ENCODE peak calls at places on chromosomes 3 and 15, in ten cellular contexts. Q is astrocyte of the cerebellum, I is A172, A is T-helper 2 cell, C is hypothalamus, P is Kasumi-1, Y is dorsolateral prefrontal cortex, R is fibroblast of mammary gland, M is GM13976, T is HT1080. S is an unnamed sample.

GRCh38 chr3:172591876-172592771 is 68.9 kb upstream of the TNFSF10 start:
- DNase-seq in Q (no peak), I (peak), A (peak), C (no peak), P (no peak), Y (no peak), R (no peak), M (peak), T (peak), S (no peak)

GRCh38 chr3:152026033-152026556 is 152.7 kb downstream of the SUCNR1 start:
- DNase-seq in Q (peak), I (peak), A (no peak), C (no peak), P (peak), Y (no peak), R (peak), M (no peak), T (peak), S (peak)

GRCh38 chr3:78728406-78729145 is 1039.2 kb downstream of the ROBO1 start:
- DNase-seq in Q (peak), I (no peak), A (no peak), C (peak), P (no peak), Y (peak), R (peak), M (no peak), T (no peak), S (no peak)

GRCh38 chr3:129439381-129439816 is 349 bp downstream of the MBD4 start:
- DNase-seq in Q (no peak), I (no peak), A (no peak), C (no peak), P (peak), Y (no peak), R (no peak), M (peak), T (no peak), S (no peak)

GRCh38 chr3:123799544-123800351 is 84.4 kb downstream of the MYLK start:
- DNase-seq in Q (peak), I (no peak), A (no peak), C (no peak), P (no peak), Y (no peak), R (peak), M (no peak), T (peak), S (no peak)

GRCh38 chr3:66693461-66693912 is 192.7 kb upstream of the LRIG1 start:
- DNase-seq in Q (peak), I (no peak), A (no peak), C (no peak), P (no peak), Y (no peak), R (peak), M (no peak), T (no peak), S (no peak)

GRCh38 chr15:80991446-80991845 is 1.8 kb upstream of the MESD start:
- DNase-seq in Q (no peak), I (no peak), A (no peak), C (peak), P (peak), Y (peak), R (peak), M (no peak), T (no peak), S (no peak)

GRCh38 chr15:29208352-29208751 is 61.3 kb downstream of the NSMCE3 start:
- DNase-seq in Q (no peak), I (no peak), A (no peak), C (no peak), P (peak), Y (no peak), R (no peak), M (no peak), T (peak), S (no peak)

GRCh38 chr3:178669046-178669445 is 132.8 kb downstream of the KCNMB2 start:
- DNase-seq in Q (no peak), I (no peak), A (no peak), C (no peak), P (no peak), Y (no peak), R (no peak), M (no peak), T (no peak), S (no peak)

GRCh38 chr15:65910341-65910740 is 41.0 kb downstream of the RAB11A start:
- DNase-seq in Q (no peak), I (no peak), A (no peak), C (no peak), P (no peak), Y (no peak), R (no peak), M (no peak), T (no peak), S (no peak)

GRCh38 chr3:155390361-155390760 is 96.9 kb upstream of the STRIT1 start:
- DNase-seq in Q (no peak), I (no peak), A (no peak), C (no peak), P (no peak), Y (no peak), R (no peak), M (no peak), T (no peak), S (no peak)

GRCh38 chr3:65534825-65535224 is 503.9 kb downstream of the MAGI1 start:
- DNase-seq in Q (no peak), I (no peak), A (no peak), C (no peak), P (no peak), Y (no peak), R (no peak), M (no peak), T (no peak), S (no peak)

GRCh38 chr3:128279594-128279880 is 126.3 kb downstream of the EEFSEC start:
- DNase-seq in Q (no peak), I (no peak), A (no peak), C (no peak), P (no peak), Y (no peak), R (no peak), M (no peak), T (no peak), S (no peak)

GRCh38 chr15:85284497-85284896 is 95.9 kb upstream of the AKAP13 start:
- DNase-seq in Q (no peak), I (no peak), A (no peak), C (no peak), P (no peak), Y (no peak), R (no peak), M (no peak), T (no peak), S (no peak)

GRCh38 chr15:71725215-71725955 is 85.0 kb upstream of the NR2E3 start:
- DNase-seq in Q (no peak), I (peak), A (no peak), C (no peak), P (no peak), Y (no peak), R (peak), M (no peak), T (peak), S (no peak)

GRCh38 chr3:164390046-164390445 is 688.2 kb downstream of the SI start:
- DNase-seq in Q (no peak), I (no peak), A (no peak), C (no peak), P (peak), Y (no peak), R (no peak), M (no peak), T (no peak), S (no peak)

GRCh38 chr3:127779747-127780146 is 42.6 kb downstream of the MGLL start:
- DNase-seq in Q (no peak), I (peak), A (no peak), C (no peak), P (peak), Y (no peak), R (no peak), M (peak), T (peak), S (no peak)

GRCh38 chr3:152595975-152596832 is 238.7 kb upstream of the P2RY1 start:
- DNase-seq in Q (peak), I (peak), A (no peak), C (no peak), P (peak), Y (no peak), R (peak), M (peak), T (peak), S (peak)

GRCh38 chr3:147195896-147196295 is 210.4 kb downstream of the ZIC4 start:
- DNase-seq in Q (no peak), I (no peak), A (no peak), C (no peak), P (no peak), Y (no peak), R (peak), M (no peak), T (no peak), S (no peak)

GRCh38 chr15:74431645-74432044 is 2.1 kb downstream of the SEMA7A start:
- DNase-seq in Q (no peak), I (no peak), A (no peak), C (peak), P (no peak), Y (no peak), R (no peak), M (peak), T (no peak), S (no peak)

GRCh38 chr3:5192568-5193319 is 5.2 kb downstream of the EDEM1 start:
- DNase-seq in Q (no peak), I (no peak), A (no peak), C (no peak), P (no peak), Y (no peak), R (no peak), M (no peak), T (no peak), S (no peak)

GRCh38 chr3:118946449-118946848 is 88.2 kb downstream of the IGSF11 start:
- DNase-seq in Q (no peak), I (no peak), A (no peak), C (no peak), P (no peak), Y (no peak), R (no peak), M (no peak), T (no peak), S (no peak)

GRCh38 chr3:4042070-4042469 is 242.8 kb downstream of the LRRN1 start:
- DNase-seq in Q (no peak), I (no peak), A (no peak), C (no peak), P (no peak), Y (no peak), R (no peak), M (no peak), T (no peak), S (no peak)

GRCh38 chr3:119018690-119019463 is 15.8 kb downstream of the IGSF11 start:
- DNase-seq in Q (no peak), I (no peak), A (no peak), C (peak), P (no peak), Y (peak), R (no peak), M (no peak), T (no peak), S (no peak)

GRCh38 chr3:140285380-140285779 is 350.4 kb downstream of the CLSTN2 start:
- DNase-seq in Q (no peak), I (no peak), A (no peak), C (no peak), P (no peak), Y (no peak), R (no peak), M (no peak), T (no peak), S (no peak)

GRCh38 chr15:68313501-68314390 is 36.2 kb downstream of the FEM1B start:
- DNase-seq in Q (no peak), I (no peak), A (no peak), C (no peak), P (no peak), Y (peak), R (no peak), M (no peak), T (no peak), S (no peak)

GRCh38 chr3:157132936-157133335 is 27.0 kb downstream of the CCNL1 start:
- DNase-seq in Q (no peak), I (no peak), A (no peak), C (peak), P (no peak), Y (peak), R (peak), M (no peak), T (peak), S (no peak)

GRCh38 chr3:124890573-124891190 is 3.5 kb upstream of the ITGB5 start:
- DNase-seq in Q (no peak), I (no peak), A (no peak), C (no peak), P (no peak), Y (no peak), R (no peak), M (no peak), T (no peak), S (no peak)

GRCh38 chr3:40847571-40847992 is 322.8 kb downstream of the ZNF621 start:
- DNase-seq in Q (peak), I (peak), A (no peak), C (no peak), P (no peak), Y (peak), R (peak), M (no peak), T (peak), S (peak)

S was measured in HS-27A.